ENCODE peak calls at places on chromosomes 7 and 10, in five cellular contexts. One of them, this sample, is unnamed. For H3K4me1, the result is how much of the 10 kb centered on the place peaks cover.

GRCh38 chr10:126903646-126904360 is 1.4 kb upstream of the DOCK1 start:
- DNase-seq in sigmoid colon: no peak
- DNase-seq in BE2C: no peak
- DNase-seq in ovary: no peak
- DNase-seq in Peyer's patch: no peak
- DNase-seq in this sample: no peak

GRCh38 chr7:99827040-99827778 is 604 bp upstream of the CYP3A43 start:
- DNase-seq in ovary: no peak
- DNase-seq in sigmoid colon: no peak
- DNase-seq in BE2C: no peak
- DNase-seq in Peyer's patch: no peak
- DNase-seq in this sample: no peak

GRCh38 chr10:50614444-50615137 is 9.2 kb downstream of the SGMS1 start:
- DNase-seq in BE2C: no peak
- DNase-seq in ovary: no peak
- DNase-seq in Peyer's patch: no peak
- DNase-seq in sigmoid colon: no peak
- DNase-seq in this sample: no peak

GRCh38 chr7:41880107-41880506 is 177.2 kb upstream of the INHBA start:
- DNase-seq in ovary: no peak
- DNase-seq in BE2C: no peak
- DNase-seq in sigmoid colon: no peak
- DNase-seq in Peyer's patch: no peak
- DNase-seq in this sample: no peak

GRCh38 chr7:11709240-11709639 is 122.8 kb downstream of the THSD7A start:
- DNase-seq in BE2C: peak
- DNase-seq in ovary: no peak
- DNase-seq in Peyer's patch: no peak
- DNase-seq in sigmoid colon: no peak
- DNase-seq in this sample: no peak

GRCh38 chr7:73717025-73717807 is 2.3 kb downstream of the STX1A start:
- DNase-seq in Peyer's patch: no peak
- DNase-seq in sigmoid colon: peak
- DNase-seq in BE2C: no peak
- DNase-seq in ovary: no peak
- DNase-seq in this sample: no peak

GRCh38 chr10:95303535-95303934 is 12.7 kb upstream of the PDLIM1 start:
- DNase-seq in sigmoid colon: no peak
- DNase-seq in ovary: no peak
- DNase-seq in BE2C: no peak
- DNase-seq in Peyer's patch: no peak
- DNase-seq in this sample: no peak

GRCh38 chr10:11877506-11877905 is 54.4 kb downstream of the PROSER2 start:
- DNase-seq in ovary: no peak
- DNase-seq in Peyer's patch: no peak
- DNase-seq in BE2C: no peak
- DNase-seq in sigmoid colon: peak
- DNase-seq in this sample: no peak

GRCh38 chr10:97163646-97164535 is 21.9 kb downstream of the SLIT1 start:
- DNase-seq in sigmoid colon: no peak
- DNase-seq in ovary: no peak
- DNase-seq in Peyer's patch: no peak
- DNase-seq in BE2C: no peak
- DNase-seq in this sample: no peak

GRCh38 chr7:128135275-128136214 is 104.3 kb upstream of the LRRC4 start:
- DNase-seq in BE2C: peak
- DNase-seq in ovary: peak
- DNase-seq in sigmoid colon: no peak
- DNase-seq in Peyer's patch: peak
- DNase-seq in this sample: peak

GRCh38 chr10:113965077-113965476 is 78.6 kb upstream of the ADRB1 start:
- DNase-seq in ovary: no peak
- DNase-seq in sigmoid colon: no peak
- DNase-seq in Peyer's patch: no peak
- DNase-seq in BE2C: no peak
- DNase-seq in this sample: peak

GRCh38 chr7:140059288-140060242 is 3.2 kb downstream of the PARP12 start:
- DNase-seq in ovary: peak
- DNase-seq in BE2C: peak
- DNase-seq in sigmoid colon: no peak
- DNase-seq in Peyer's patch: no peak
- DNase-seq in this sample: peak

GRCh38 chr7:95011156-95011928 is 103.9 kb downstream of the PPP1R9A start:
- DNase-seq in ovary: no peak
- DNase-seq in Peyer's patch: no peak
- DNase-seq in BE2C: no peak
- DNase-seq in sigmoid colon: no peak
- DNase-seq in this sample: no peak

GRCh38 chr10:5666324-5667220 is at the start of gene ASB13:
- DNase-seq in BE2C: peak
- DNase-seq in sigmoid colon: peak
- DNase-seq in Peyer's patch: peak
- DNase-seq in ovary: peak
- DNase-seq in this sample: no peak

GRCh38 chr7:24720283-24720682 is 37.0 kb downstream of the GSDME start:
- DNase-seq in Peyer's patch: peak
- DNase-seq in BE2C: no peak
- DNase-seq in sigmoid colon: no peak
- DNase-seq in ovary: no peak
- DNase-seq in this sample: peak

GRCh38 chr7:8356071-8356470 is 77.3 kb upstream of the NXPH1 start:
- DNase-seq in BE2C: no peak
- DNase-seq in Peyer's patch: no peak
- DNase-seq in ovary: no peak
- DNase-seq in sigmoid colon: no peak
- DNase-seq in this sample: no peak

GRCh38 chr7:158257001-158257400 is 330.6 kb downstream of the PTPRN2 start:
- DNase-seq in sigmoid colon: no peak
- DNase-seq in Peyer's patch: no peak
- DNase-seq in ovary: no peak
- DNase-seq in BE2C: no peak
- DNase-seq in this sample: no peak

GRCh38 chr7:87330316-87330715 is 15.1 kb upstream of the CROT start:
- DNase-seq in sigmoid colon: no peak
- DNase-seq in Peyer's patch: no peak
- DNase-seq in ovary: no peak
- DNase-seq in BE2C: no peak
- DNase-seq in this sample: no peak

GRCh38 chr7:71303566-71303965 is 171.6 kb downstream of the GALNT17 start:
- DNase-seq in Peyer's patch: no peak
- DNase-seq in ovary: peak
- DNase-seq in sigmoid colon: no peak
- DNase-seq in BE2C: no peak
- DNase-seq in this sample: no peak

GRCh38 chr10:95333997-95334792 is 43.4 kb upstream of the PDLIM1 start:
- DNase-seq in ovary: no peak
- DNase-seq in Peyer's patch: no peak
- DNase-seq in BE2C: no peak
- DNase-seq in sigmoid colon: peak
- DNase-seq in this sample: peak

GRCh38 chr7:82594665-82595064 is 151.1 kb upstream of the CACNA2D1 start:
- DNase-seq in BE2C: no peak
- DNase-seq in sigmoid colon: no peak
- DNase-seq in ovary: no peak
- DNase-seq in Peyer's patch: no peak
- DNase-seq in this sample: no peak

GRCh38 chr7:1331576-1332467 is 99.2 kb downstream of the UNCX start:
- DNase-seq in ovary: no peak
- DNase-seq in sigmoid colon: peak
- DNase-seq in BE2C: no peak
- DNase-seq in Peyer's patch: no peak
- DNase-seq in this sample: no peak

GRCh38 chr10:58718596-58718995 is 205.9 kb downstream of the BICC1 start:
- DNase-seq in Peyer's patch: no peak
- DNase-seq in ovary: no peak
- DNase-seq in BE2C: no peak
- DNase-seq in sigmoid colon: no peak
- DNase-seq in this sample: no peak
- TF ChIP-seq CTCF in Peyer's patch: no peak
- TF ChIP-seq CTCF in ovary: no peak
- TF ChIP-seq CTCF in BE2C: no peak
- TF ChIP-seq CTCF in sigmoid colon: no peak
- TF ChIP-seq CTCF in this sample: no peak

GRCh38 chr7:131087756-131088658 is 239.7 kb upstream of the MKLN1 start:
- DNase-seq in BE2C: no peak
- DNase-seq in Peyer's patch: no peak
- DNase-seq in ovary: no peak
- DNase-seq in sigmoid colon: no peak
- DNase-seq in this sample: no peak

GRCh38 chr7:131090866-131091692 is 236.6 kb upstream of the MKLN1 start:
- DNase-seq in ovary: no peak
- DNase-seq in sigmoid colon: no peak
- DNase-seq in Peyer's patch: no peak
- DNase-seq in BE2C: no peak
- DNase-seq in this sample: no peak

GRCh38 chr7:131095346-131095745 is 232.3 kb upstream of the MKLN1 start:
- DNase-seq in sigmoid colon: no peak
- DNase-seq in BE2C: no peak
- DNase-seq in Peyer's patch: no peak
- DNase-seq in ovary: no peak
- DNase-seq in this sample: no peak

GRCh38 chr7:131094685-131095084 is 233.0 kb upstream of the MKLN1 start:
- DNase-seq in ovary: no peak
- DNase-seq in sigmoid colon: no peak
- DNase-seq in Peyer's patch: no peak
- DNase-seq in BE2C: no peak
- DNase-seq in this sample: no peak

DNA sequence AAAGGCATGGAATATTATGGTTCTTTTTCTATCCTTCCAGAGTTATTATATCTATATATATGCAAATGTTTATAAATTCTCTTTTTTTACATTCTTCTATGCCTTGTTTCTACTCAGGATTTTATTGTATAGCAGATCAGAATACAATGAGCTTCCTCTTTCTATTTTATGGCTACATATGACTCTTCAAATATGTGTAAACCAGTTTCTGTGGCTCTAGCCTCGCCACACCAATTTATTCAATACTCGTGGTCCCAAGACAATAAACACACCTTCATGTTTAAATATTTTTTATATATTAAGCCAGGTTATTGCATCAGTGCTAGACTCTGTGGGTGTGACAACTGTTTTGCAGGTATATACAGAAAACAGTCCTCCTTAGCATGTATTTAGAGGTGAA is 237.5 kb upstream of the MKLN1 start:
- DNase-seq in Peyer's patch: no peak
- DNase-seq in BE2C: no peak
- DNase-seq in sigmoid colon: no peak
- DNase-seq in ovary: no peak
- DNase-seq in this sample: no peak
- H3K4me1 ChIP-seq in Peyer's patch: under half
- H3K4me1 ChIP-seq in BE2C: under half
- H3K4me1 ChIP-seq in sigmoid colon: under half
- H3K4me1 ChIP-seq in ovary: under half
- H3K4me1 ChIP-seq in this sample: under half

GRCh38 chr7:92646966-92647625 is 56.9 kb upstream of the FAM133B start:
- DNase-seq in BE2C: no peak
- DNase-seq in ovary: no peak
- DNase-seq in Peyer's patch: no peak
- DNase-seq in sigmoid colon: no peak
- DNase-seq in this sample: no peak

GRCh38 chr7:92643821-92644220 is 53.6 kb upstream of the FAM133B start:
- DNase-seq in ovary: no peak
- DNase-seq in BE2C: no peak
- DNase-seq in sigmoid colon: no peak
- DNase-seq in Peyer's patch: no peak
- DNase-seq in this sample: no peak

GRCh38 chr7:92645114-92645497 is 54.9 kb upstream of the FAM133B start:
- DNase-seq in BE2C: no peak
- DNase-seq in Peyer's patch: no peak
- DNase-seq in ovary: no peak
- DNase-seq in sigmoid colon: no peak
- DNase-seq in this sample: no peak

GRCh38 chr7:92644406-92645113 is 54.4 kb upstream of the FAM133B start:
- DNase-seq in BE2C: no peak
- DNase-seq in sigmoid colon: no peak
- DNase-seq in ovary: no peak
- DNase-seq in Peyer's patch: no peak
- DNase-seq in this sample: no peak

DNA sequence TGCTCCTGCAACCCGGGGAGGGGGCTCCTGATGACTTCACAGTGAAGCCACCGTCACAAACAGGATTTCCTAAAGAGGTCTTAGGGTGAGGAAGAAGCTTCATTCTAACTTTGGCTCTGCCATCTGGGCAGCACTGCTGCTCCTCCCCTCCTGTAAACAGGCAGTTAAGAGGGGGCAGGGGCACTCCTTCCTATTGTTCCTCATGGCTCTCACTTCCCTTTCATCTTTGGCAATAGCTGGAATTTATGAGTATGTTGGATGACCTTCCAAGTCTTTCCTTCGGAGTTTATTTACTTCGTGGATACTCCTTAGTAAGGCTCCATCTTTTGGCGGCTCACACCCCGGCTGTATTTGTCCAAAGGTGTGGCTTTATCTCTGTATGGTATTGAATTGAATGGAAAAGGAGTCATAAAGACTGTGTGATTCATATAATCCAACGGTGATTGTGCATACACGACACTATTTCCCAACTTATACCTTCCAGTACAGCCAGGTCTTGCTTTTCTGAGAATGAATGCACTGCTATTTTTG is 55.4 kb upstream of the FAM133B start:
- DNase-seq in ovary: no peak
- DNase-seq in BE2C: peak
- DNase-seq in sigmoid colon: no peak
- DNase-seq in Peyer's patch: no peak
- DNase-seq in this sample: no peak
- H3K4me3 ChIP-seq in ovary: no peak
- H3K4me3 ChIP-seq in BE2C: no peak
- H3K4me3 ChIP-seq in sigmoid colon: no peak
- H3K4me3 ChIP-seq in Peyer's patch: no peak
- H3K4me3 ChIP-seq in this sample: no peak

DNA sequence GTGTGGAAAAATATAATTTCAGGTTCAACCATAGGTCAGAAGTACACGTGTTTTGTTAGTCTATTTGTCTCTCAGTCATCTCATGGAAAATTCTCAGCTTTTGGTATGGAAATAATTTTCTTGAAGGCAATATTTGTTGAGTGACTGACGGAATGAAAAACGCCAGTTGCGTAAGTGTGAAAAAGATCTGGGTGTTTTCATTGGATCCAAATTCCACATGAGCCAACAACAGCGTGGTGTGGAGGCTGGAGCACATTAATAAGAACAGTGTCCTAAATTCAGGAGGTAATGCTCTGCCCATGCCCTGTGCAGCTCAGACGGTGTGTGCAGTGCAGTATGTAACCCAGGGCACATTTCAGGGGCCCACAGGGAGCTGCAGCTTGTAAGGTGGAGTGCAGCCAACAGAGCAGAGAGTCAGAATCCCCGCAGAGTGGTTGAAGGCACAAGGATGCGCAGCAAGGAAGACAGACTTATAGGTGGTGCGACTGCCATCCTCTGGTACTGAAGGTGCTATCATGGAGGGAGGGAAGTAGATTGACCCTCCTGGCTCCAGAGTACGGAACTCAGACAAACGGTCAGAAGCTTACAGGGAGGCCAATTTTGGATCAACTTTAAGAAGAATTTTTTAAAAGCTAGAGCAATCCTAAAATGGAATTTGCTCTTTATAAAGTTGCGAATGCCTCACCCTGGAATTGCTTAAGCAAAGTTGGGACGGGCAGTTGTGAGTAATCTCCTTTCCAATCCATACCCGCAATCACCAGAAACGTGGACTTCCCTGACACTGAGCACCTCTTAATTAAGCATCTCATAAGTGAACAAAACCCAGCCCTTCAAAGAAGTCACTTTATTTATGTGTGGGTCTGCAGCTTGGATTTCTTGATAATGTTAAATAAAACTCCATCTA is 38.0 kb downstream of the EGFR start:
- DNase-seq in Peyer's patch: no peak
- DNase-seq in sigmoid colon: no peak
- DNase-seq in ovary: no peak
- DNase-seq in BE2C: no peak
- DNase-seq in this sample: peak
- TF ChIP-seq CTCF in Peyer's patch: no peak
- TF ChIP-seq CTCF in sigmoid colon: no peak
- TF ChIP-seq CTCF in ovary: no peak
- TF ChIP-seq CTCF in BE2C: no peak
- TF ChIP-seq CTCF in this sample: no peak